ENCODE peak calls at places on chromosomes 12 and 14, in ten cellular contexts. Y, T, M, F, Z, P, X, Q, L and K are unnamed samples.

GRCh38 chr12:23423796-23424195 is 525.7 kb downstream of the SOX5 start:
- DNase-seq in Y (no peak), T (no peak), M (no peak), F (no peak), Z (no peak), P (no peak), X (no peak), Q (no peak), L (no peak), K (no peak)

GRCh38 chr12:2998789-2999264 is 39.6 kb downstream of the TEAD4 start:
- DNase-seq in Y (no peak), T (no peak), M (no peak), F (no peak), Z (no peak), P (no peak), X (peak; percentile 99), Q (no peak), L (peak; percentile 12), K (no peak)

GRCh38 chr14:87989613-87990299 is 3.2 kb downstream of the GALC start:
- DNase-seq in Y (no peak), T (no peak), M (no peak), F (no peak), Z (no peak), P (no peak), X (no peak), Q (no peak), L (no peak), K (no peak)

GRCh38 chr14:96525452-96525851 is 23.3 kb downstream of the PAPOLA start:
- DNase-seq in Y (no peak), T (no peak), M (no peak), F (no peak), Z (no peak), P (no peak), X (no peak), Q (no peak), L (no peak), K (no peak)

GRCh38 chr12:119475650-119476049 is 117.9 kb upstream of the TMEM233 start:
- DNase-seq in Y (no peak), T (no peak), M (no peak), F (no peak), Z (no peak), P (no peak), X (no peak), Q (no peak), L (no peak), K (no peak)

GRCh38 chr14:72653026-72653425 is 240.9 kb downstream of the DPF3 start:
- DNase-seq in Y (no peak), T (no peak), M (no peak), F (no peak), Z (no peak), P (no peak), X (no peak), Q (no peak), L (no peak), K (no peak)

GRCh38 chr12:75699728-75700496 is 188.5 kb upstream of the KRR1 start:
- DNase-seq in Y (no peak), T (no peak), M (no peak), F (no peak), Z (no peak), P (no peak), X (no peak), Q (no peak), L (no peak), K (no peak)

GRCh38 chr14:67515386-67516079 is 17.6 kb upstream of the PLEKHH1 start:
- DNase-seq in Y (peak; percentile 74), T (peak; percentile 52), M (peak; percentile 67), F (peak; percentile 15), Z (no peak), P (peak; percentile 37), X (peak; percentile 35), Q (no peak), L (no peak), K (no peak)

GRCh38 chr12:51855586-51856428 is 7.3 kb upstream of the FIGNL2 start:
- DNase-seq in Y (peak; percentile 82), T (no peak), M (no peak), F (no peak), Z (no peak), P (peak; percentile 28), X (peak; percentile 81), Q (no peak), L (no peak), K (no peak)

GRCh38 chr12:28568083-28568482 is 377.8 kb downstream of the CCDC91 start:
- DNase-seq in Y (no peak), T (no peak), M (no peak), F (no peak), Z (no peak), P (peak; percentile 6), X (peak; percentile 53), Q (peak; percentile 52), L (peak; percentile 72), K (peak; percentile 93)

GRCh38 chr12:38201461-38202276 is 114.9 kb upstream of the ALG10B start:
- DNase-seq in Y (peak; percentile 61), T (no peak), M (no peak), F (no peak), Z (no peak), P (no peak), X (no peak), Q (no peak), L (no peak), K (no peak)

GRCh38 chr14:32593290-32593942 is 264.3 kb downstream of the AKAP6 start:
- DNase-seq in Y (no peak), T (no peak), M (no peak), F (no peak), Z (peak; percentile 26), P (no peak), X (peak; percentile 50), Q (no peak), L (peak; percentile 38), K (peak; percentile 61)

GRCh38 chr14:65495196-65495595 is 82.7 kb downstream of the FUT8 start:
- DNase-seq in Y (no peak), T (no peak), M (no peak), F (no peak), Z (no peak), P (no peak), X (peak; percentile 4), Q (no peak), L (no peak), K (no peak)

GRCh38 chr12:88299567-88300101 is 157.5 kb downstream of the TMTC3 start:
- DNase-seq in Y (no peak), T (no peak), M (no peak), F (no peak), Z (no peak), P (peak; percentile 66), X (peak; percentile 50), Q (no peak), L (peak; percentile 91), K (peak; percentile 78)

GRCh38 chr12:102468261-102468940 is 12.0 kb downstream of the IGF1 start:
- DNase-seq in Y (peak; percentile 40), T (no peak), M (no peak), F (no peak), Z (no peak), P (no peak), X (no peak), Q (no peak), L (no peak), K (no peak)

GRCh38 chr14:45811155-45811554 is 558.2 kb upstream of the MIS18BP1 start:
- DNase-seq in Y (no peak), T (no peak), M (no peak), F (no peak), Z (no peak), P (no peak), X (no peak), Q (no peak), L (no peak), K (no peak)

GRCh38 chr14:76337619-76338545 is 38.1 kb upstream of the ESRRB start:
- DNase-seq in Y (no peak), T (no peak), M (no peak), F (peak; percentile 95), Z (no peak), P (no peak), X (no peak), Q (no peak), L (no peak), K (no peak)

GRCh38 chr12:724194-724855 is 28.1 kb upstream of the WNK1 start:
- DNase-seq in Y (no peak), T (no peak), M (peak; percentile 23), F (no peak), Z (no peak), P (no peak), X (no peak), Q (no peak), L (no peak), K (no peak)

GRCh38 chr14:84025258-84026012 is 1504.5 kb upstream of the FLRT2 start:
- DNase-seq in Y (no peak), T (no peak), M (no peak), F (no peak), Z (no peak), P (no peak), X (no peak), Q (no peak), L (no peak), K (no peak)

GRCh38 chr12:90945070-90945649 is 9.8 kb downstream of the CCER1 start:
- DNase-seq in Y (no peak), T (no peak), M (peak; percentile 60), F (peak; percentile 21), Z (peak; percentile 44), P (peak; percentile 27), X (peak; percentile 19), Q (no peak), L (peak; percentile 48), K (no peak)

GRCh38 chr14:23103581-23103980 is 1.2 kb downstream of the CIROP start:
- DNase-seq in Y (no peak), T (no peak), M (no peak), F (no peak), Z (no peak), P (no peak), X (no peak), Q (no peak), L (no peak), K (no peak)

GRCh38 chr14:93044116-93044515 is 71.6 kb downstream of the ITPK1 start:
- DNase-seq in Y (no peak), T (no peak), M (no peak), F (no peak), Z (no peak), P (no peak), X (no peak), Q (no peak), L (no peak), K (no peak)

GRCh38 chr14:57747036-57747435 is 118.9 kb downstream of the SLC35F4 start:
- DNase-seq in Y (no peak), T (no peak), M (no peak), F (no peak), Z (no peak), P (no peak), X (no peak), Q (no peak), L (no peak), K (no peak)

GRCh38 chr12:93776581-93777018 is 99.4 kb downstream of the CRADD start:
- DNase-seq in Y (no peak), T (no peak), M (no peak), F (no peak), Z (peak; percentile 90), P (no peak), X (peak; percentile 43), Q (no peak), L (peak; percentile 42), K (no peak)

GRCh38 chr14:98548071-98548686 is 723.8 kb downstream of the BCL11B start:
- DNase-seq in Y (no peak), T (no peak), M (no peak), F (no peak), Z (no peak), P (no peak), X (no peak), Q (no peak), L (no peak), K (no peak)

GRCh38 chr12:119659289-119659897 is 8.5 kb upstream of the PRKAB1 start:
- DNase-seq in Y (no peak), T (peak; percentile 41), M (peak; percentile 72), F (peak; percentile 30), Z (peak; percentile 24), P (peak; percentile 52), X (peak; percentile 29), Q (no peak), L (no peak), K (no peak)

GRCh38 chr14:55762595-55763232 is 182.7 kb downstream of the KTN1 start:
- DNase-seq in Y (no peak), T (no peak), M (no peak), F (no peak), Z (no peak), P (no peak), X (no peak), Q (no peak), L (no peak), K (no peak)

GRCh38 chr14:75454963-75455546 is 27.2 kb downstream of the JDP2 start:
- DNase-seq in Y (peak; percentile 94), T (no peak), M (peak; percentile 15), F (no peak), Z (no peak), P (no peak), X (peak; percentile 57), Q (peak; percentile 65), L (no peak), K (no peak)